ENCODE peak calls at places on chromosomes 11 and 22, in ten cellular contexts. K is transverse colon, O is suprapubic skin, M is tibial nerve, H is sigmoid colon, A is ovary, B is H1, C is HepG2, J is A549, W is K562. U is an unnamed sample.

GRCh38 chr22:19576460-19577421 is 52.5 kb upstream of the CLDN5 start:
- DNase-seq in W (peak), O (no peak), C (no peak), H (peak), K (no peak), A (no peak), B (no peak), J (no peak), M (no peak), U (no peak)

GRCh38 chr22:35425546-35425945 is 25.6 kb downstream of the MCM5 start:
- DNase-seq in C (no peak), H (no peak), O (no peak), M (no peak), A (no peak), W (no peak), K (no peak), B (no peak), J (no peak), U (no peak)

GRCh38 chr11:73221451-73221850 is 3.4 kb downstream of the P2RY2 start:
- DNase-seq in B (no peak), K (no peak), W (no peak), M (no peak), O (no peak), J (no peak), H (peak), C (peak), A (peak), U (no peak)

GRCh38 chr11:12439615-12440014 is 62.2 kb downstream of the PARVA start:
- DNase-seq in O (no peak), H (no peak), B (no peak), A (no peak), M (no peak), J (no peak), W (no peak), C (no peak), K (peak), U (no peak)

GRCh38 chr11:2687782-2688191 is 12.0 kb downstream of the KCNQ1OT1 start:
- DNase-seq in M (no peak), J (no peak), O (peak), B (no peak), K (no peak), C (no peak), H (peak), W (no peak), A (peak), U (no peak)

GRCh38 chr11:12175694-12176241 is 65.4 kb downstream of the MICAL2 start:
- DNase-seq in M (no peak), W (peak), B (no peak), C (no peak), O (no peak), J (peak), A (no peak), K (no peak), H (no peak), U (no peak)

GRCh38 chr11:10459029-10459970 is 4.2 kb downstream of the AMPD3 start:
- DNase-seq in B (no peak), K (no peak), H (no peak), M (no peak), A (no peak), W (peak), C (no peak), O (no peak), J (no peak), U (no peak)

GRCh38 chr11:116376547-116376946 is 396.2 kb downstream of the BUD13 start:
- DNase-seq in C (peak), A (no peak), W (no peak), O (no peak), M (no peak), B (no peak), K (no peak), H (no peak), J (no peak), U (no peak)

GRCh38 chr11:86408845-86409244 is 34.2 kb downstream of the CCDC81 start:
- DNase-seq in B (no peak), O (no peak), H (no peak), W (no peak), J (peak), C (no peak), A (no peak), M (no peak), K (no peak), U (no peak)

GRCh38 chr22:43213066-43213465 is 26.1 kb upstream of the TTLL12 start:
- DNase-seq in W (peak), H (no peak), M (no peak), J (no peak), B (no peak), K (no peak), A (no peak), C (no peak), O (no peak), U (no peak)

GRCh38 chr11:10892250-10892649 is 34.4 kb upstream of the ZBED5 start:
- DNase-seq in B (no peak), J (no peak), M (no peak), O (no peak), W (no peak), C (no peak), K (no peak), A (no peak), H (no peak), U (no peak)

GRCh38 chr11:70073881-70074371 is 4.2 kb upstream of the ANO1 start:
- DNase-seq in C (no peak), K (no peak), B (no peak), J (no peak), A (no peak), W (no peak), M (no peak), O (peak), H (peak), U (no peak)

GRCh38 chr11:120908521-120909181 is 115.3 kb upstream of the TBCEL start:
- DNase-seq in C (no peak), A (no peak), J (no peak), K (no peak), M (no peak), H (no peak), O (no peak), W (no peak), B (no peak), U (no peak)

GRCh38 chr11:22431074-22431473 is 92.9 kb downstream of the SLC17A6 start:
- DNase-seq in M (no peak), B (no peak), K (no peak), O (no peak), J (no peak), W (no peak), H (no peak), C (no peak), A (no peak), U (no peak)

GRCh38 chr11:75475767-75476650 is 43.0 kb upstream of the KLHL35 start:
- DNase-seq in M (peak), J (no peak), O (no peak), K (peak), B (no peak), W (peak), A (peak), H (no peak), C (no peak), U (peak)

GRCh38 chr11:121163658-121164308 is 62.7 kb downstream of the TECTA start:
- DNase-seq in M (no peak), O (no peak), W (no peak), J (no peak), C (no peak), B (no peak), K (no peak), H (no peak), A (no peak), U (no peak)

GRCh38 chr11:116782728-116783127 is 5.1 kb downstream of the ZPR1 start:
- DNase-seq in J (no peak), H (no peak), B (no peak), K (no peak), A (no peak), C (no peak), W (no peak), O (no peak), M (no peak), U (no peak)

GRCh38 chr22:17764036-17764435 is 10.2 kb downstream of the BID start:
- DNase-seq in A (no peak), M (no peak), H (no peak), C (no peak), O (no peak), J (no peak), W (no peak), B (no peak), K (no peak), U (no peak)

GRCh38 chr11:69321877-69322350 is 28.0 kb downstream of the MYEOV start:
- DNase-seq in C (no peak), A (no peak), M (no peak), O (no peak), J (no peak), H (peak), K (no peak), B (no peak), W (no peak), U (no peak)

GRCh38 chr11:121553806-121554205 is 101.0 kb upstream of the SORL1-AS1 start:
- DNase-seq in H (no peak), W (peak), B (no peak), A (peak), K (peak), O (no peak), C (peak), M (no peak), J (no peak), U (peak)

GRCh38 chr11:15374418-15374817 is 259.7 kb downstream of the INSC start:
- DNase-seq in A (no peak), B (no peak), O (no peak), K (no peak), W (no peak), H (no peak), J (no peak), C (no peak), M (no peak), U (no peak)

GRCh38 chr11:125348704-125349635 is 147.1 kb downstream of the FEZ1 start:
- DNase-seq in C (peak), K (peak), M (peak), J (peak), O (no peak), W (peak), A (peak), B (no peak), H (peak), U (peak)

GRCh38 chr22:44707752-44708151 is 5.7 kb downstream of the PRR5 start:
- DNase-seq in O (no peak), H (no peak), W (no peak), J (no peak), B (no peak), K (no peak), M (no peak), C (no peak), A (no peak), U (no peak)

GRCh38 chr22:44406581-44407403 is 91.2 kb downstream of the RTL6 start:
- DNase-seq in C (no peak), M (no peak), B (peak), K (no peak), W (no peak), J (no peak), H (peak), A (peak), O (no peak), U (no peak)

GRCh38 chr22:24536089-24536488 is 18.8 kb downstream of the GUCD1 start:
- DNase-seq in C (no peak), K (no peak), A (no peak), H (no peak), M (no peak), O (no peak), W (no peak), B (no peak), J (no peak), U (no peak)

GRCh38 chr22:38118182-38118581 is 7.7 kb upstream of the BAIAP2L2 start:
- DNase-seq in W (no peak), B (no peak), K (no peak), O (no peak), C (no peak), J (no peak), A (no peak), H (no peak), M (no peak), U (no peak)

GRCh38 chr22:37566329-37566837 is 6.1 kb downstream of the CDC42EP1 start:
- DNase-seq in A (peak), O (no peak), W (no peak), K (peak), M (no peak), B (no peak), J (no peak), H (no peak), C (no peak), U (no peak)

GRCh38 chr11:87666730-87667129 is 508.5 kb downstream of the RAB38 start:
- DNase-seq in M (no peak), O (no peak), A (no peak), C (no peak), K (no peak), W (no peak), B (no peak), H (no peak), J (no peak), U (no peak)

GRCh38 chr11:87662287-87662686 is 513.0 kb downstream of the RAB38 start:
- DNase-seq in A (no peak), W (no peak), K (no peak), B (no peak), J (no peak), H (no peak), M (no peak), C (no peak), O (no peak), U (no peak)

GRCh38 chr11:87659807-87660206 is 515.4 kb downstream of the RAB38 start:
- DNase-seq in K (no peak), O (no peak), H (no peak), A (no peak), J (no peak), W (no peak), M (no peak), B (no peak), C (no peak), U (no peak)

DNA sequence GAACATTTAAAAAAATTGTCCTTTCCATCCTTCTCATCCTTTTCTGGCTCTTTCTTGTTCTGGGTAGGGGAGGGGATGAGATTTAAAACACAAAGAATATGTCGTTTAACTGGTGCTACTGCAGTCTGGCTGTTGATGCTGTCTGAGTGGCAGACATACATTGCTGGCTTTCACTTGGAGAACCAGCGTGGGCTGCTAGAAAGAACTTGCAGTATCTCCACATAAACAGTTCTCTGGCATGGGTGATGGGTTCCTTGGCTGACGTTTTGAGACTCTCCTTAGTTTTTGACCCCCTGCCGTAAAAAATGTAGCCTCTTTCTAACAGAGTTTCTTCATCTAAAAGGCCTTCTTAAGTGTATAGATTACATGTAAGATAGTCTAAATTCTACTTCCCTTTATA is 514.0 kb downstream of the RAB38 start:
- DNase-seq in A (no peak), O (no peak), B (no peak), W (no peak), C (no peak), M (no peak), H (no peak), J (no peak), K (no peak), U (no peak)
- TF ChIP-seq EP300 in A (no peak), O (no peak), B (no peak), W (no peak), C (no peak), M (no peak), H (no peak), J (no peak), K (no peak), U (no peak)

GRCh38 chr22:50252081-50253045 is 1.3 kb upstream of the HDAC10 start:
- DNase-seq in O (peak), C (peak), B (no peak), W (no peak), M (peak), H (peak), A (peak), K (peak), J (no peak), U (peak)

GRCh38 chr22:50250249-50250554 is 863 bp downstream of the HDAC10 start:
- DNase-seq in K (no peak), B (no peak), C (no peak), W (no peak), O (no peak), M (no peak), A (no peak), J (no peak), H (no peak), U (no peak)

GRCh38 chr22:50249382-50250248 is 1.4 kb downstream of the HDAC10 start:
- DNase-seq in K (no peak), J (no peak), C (no peak), H (no peak), A (peak), O (no peak), W (no peak), B (no peak), M (no peak), U (no peak)

GRCh38 chr22:50251472-50252054 is 498 bp upstream of the HDAC10 start:
- DNase-seq in A (no peak), H (no peak), J (no peak), K (no peak), C (no peak), B (no peak), W (no peak), M (no peak), O (no peak), U (no peak)

GRCh38 chr22:50250555-50251471 is at the start of gene HDAC10:
- DNase-seq in O (no peak), H (peak), K (peak), B (no peak), M (peak), W (peak), J (no peak), A (peak), C (peak), U (peak)
- TF ChIP-seq POLR2A in O (no peak), H (no peak), K (peak), B (no peak), M (no peak), W (peak), J (no peak), A (no peak), C (peak), U (no peak)

GRCh38 chr22:45785458-45785857 is 113.8 kb downstream of the ATXN10 start:
- DNase-seq in K (no peak), J (peak), B (no peak), A (no peak), C (peak), W (no peak), O (no peak), M (no peak), H (no peak), U (no peak)
- TF ChIP-seq EP300 in K (no peak), J (peak), B (no peak), A (no peak), C (no peak), W (no peak), O (no peak), M (no peak), H (no peak), U (no peak)

DNA sequence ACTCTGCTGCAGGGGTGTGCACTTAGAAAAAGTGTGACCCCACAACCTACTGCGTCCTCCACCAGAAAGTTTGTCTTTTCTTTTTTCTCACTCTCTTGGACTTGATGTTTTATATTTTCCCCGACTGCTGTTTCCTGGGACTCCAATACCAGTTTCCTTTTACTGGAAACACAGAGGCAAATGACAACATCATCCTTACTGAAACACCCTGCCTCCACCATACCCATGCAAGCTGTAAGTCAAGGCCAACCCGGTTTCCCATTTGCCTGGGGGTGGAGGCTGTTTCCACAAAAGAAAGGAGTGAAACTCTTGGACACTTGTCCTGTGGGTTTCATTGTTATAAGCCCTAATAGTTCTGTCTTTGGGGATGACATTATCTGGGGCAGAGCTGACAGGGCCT is 68.9 kb upstream of the OR5AN1 start:
- DNase-seq in W (no peak), K (no peak), J (no peak), C (no peak), B (no peak), H (no peak), A (no peak), M (no peak), O (no peak), U (no peak)
- TF ChIP-seq POLR2A in W (no peak), K (no peak), J (no peak), C (no peak), B (no peak), H (no peak), A (no peak), M (no peak), O (no peak), U (no peak)